ENCODE peak calls at places on chromosomes 5 and 9, in five cellular contexts. One of them, this sample, is unnamed. For H3K4me1, the result is how much of the 10 kb centered on the place peaks cover.

GRCh38 chr5:141969783-141970741 is 1.2 kb downstream of the RNF14 start:
- DNase-seq in kidney: no peak
- DNase-seq in CD8-positive, alpha-beta T cell: no peak
- DNase-seq in heart right ventricle: no peak
- DNase-seq in neural progenitor cell: no peak
- DNase-seq in this sample: no peak

GRCh38 chr5:127907907-127908306 is 175.7 kb upstream of the SLC12A2 start:
- DNase-seq in kidney: no peak
- DNase-seq in CD8-positive, alpha-beta T cell: no peak
- DNase-seq in heart right ventricle: no peak
- DNase-seq in neural progenitor cell: no peak
- DNase-seq in this sample: no peak

GRCh38 chr9:34346873-34347799 is 17.8 kb downstream of the NUDT2 start:
- DNase-seq in kidney: no peak
- DNase-seq in CD8-positive, alpha-beta T cell: no peak
- DNase-seq in heart right ventricle: no peak
- DNase-seq in neural progenitor cell: peak
- DNase-seq in this sample: no peak

GRCh38 chr5:176415240-176416122 is 858 bp downstream of the CLTB start:
- DNase-seq in kidney: no peak
- DNase-seq in CD8-positive, alpha-beta T cell: peak
- DNase-seq in heart right ventricle: no peak
- DNase-seq in neural progenitor cell: peak
- DNase-seq in this sample: no peak

GRCh38 chr9:133351908-133352634 is 4.1 kb downstream of the RPL7A start:
- DNase-seq in kidney: peak
- DNase-seq in CD8-positive, alpha-beta T cell: peak
- DNase-seq in heart right ventricle: no peak
- DNase-seq in neural progenitor cell: peak
- DNase-seq in this sample: no peak

GRCh38 chr5:55900776-55901175 is 49.6 kb downstream of the IL31RA start:
- DNase-seq in kidney: no peak
- DNase-seq in CD8-positive, alpha-beta T cell: no peak
- DNase-seq in heart right ventricle: no peak
- DNase-seq in neural progenitor cell: no peak
- DNase-seq in this sample: no peak

GRCh38 chr5:23385036-23385435 is 122.4 kb upstream of the PRDM9 start:
- DNase-seq in kidney: no peak
- DNase-seq in CD8-positive, alpha-beta T cell: no peak
- DNase-seq in heart right ventricle: no peak
- DNase-seq in neural progenitor cell: no peak
- DNase-seq in this sample: no peak

GRCh38 chr5:109946610-109947009 is 256.9 kb downstream of the MAN2A1 start:
- DNase-seq in kidney: no peak
- DNase-seq in CD8-positive, alpha-beta T cell: no peak
- DNase-seq in heart right ventricle: no peak
- DNase-seq in neural progenitor cell: no peak
- DNase-seq in this sample: no peak

GRCh38 chr9:134776080-134776796 is 104.4 kb upstream of the FCN2 start:
- DNase-seq in kidney: no peak
- DNase-seq in CD8-positive, alpha-beta T cell: no peak
- DNase-seq in heart right ventricle: no peak
- DNase-seq in neural progenitor cell: no peak
- DNase-seq in this sample: no peak

GRCh38 chr9:78821126-78821822 is 524.3 kb downstream of the PSAT1 start:
- DNase-seq in kidney: no peak
- DNase-seq in CD8-positive, alpha-beta T cell: no peak
- DNase-seq in heart right ventricle: no peak
- DNase-seq in neural progenitor cell: peak
- DNase-seq in this sample: no peak

DNA sequence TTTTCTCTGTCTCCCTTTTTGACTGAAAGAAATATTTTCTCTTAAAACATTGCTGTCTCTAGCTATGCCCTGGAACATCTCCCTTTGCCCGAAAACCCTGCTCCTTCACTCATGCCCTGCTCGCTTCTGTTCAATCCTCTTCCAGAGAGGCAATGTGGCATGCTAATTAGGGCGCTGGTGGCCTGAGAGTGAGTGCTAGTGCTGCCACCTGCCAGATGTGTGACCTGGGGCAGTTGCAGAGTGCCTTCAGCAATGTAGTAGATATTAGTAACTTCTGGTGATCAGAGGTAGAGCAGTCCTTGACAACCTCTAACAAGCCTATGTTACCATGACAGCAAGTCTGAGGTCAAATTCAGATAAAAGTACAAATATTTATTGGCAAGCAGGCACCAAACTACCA is 119.5 kb upstream of the OSMR start:
- DNase-seq in kidney: no peak
- DNase-seq in CD8-positive, alpha-beta T cell: no peak
- DNase-seq in heart right ventricle: no peak
- DNase-seq in neural progenitor cell: no peak
- DNase-seq in this sample: no peak
- H3K4me1 ChIP-seq in kidney: under half
- H3K4me1 ChIP-seq in CD8-positive, alpha-beta T cell: under half
- H3K4me1 ChIP-seq in heart right ventricle: under half
- H3K4me1 ChIP-seq in neural progenitor cell: under half
- H3K4me1 ChIP-seq in this sample: under half

GRCh38 chr9:121201738-121202533 is at the start of gene RAB14:
- DNase-seq in kidney: peak
- DNase-seq in CD8-positive, alpha-beta T cell: peak
- DNase-seq in heart right ventricle: peak
- DNase-seq in neural progenitor cell: peak
- DNase-seq in this sample: peak
- H3K4me1 ChIP-seq in kidney: under half
- H3K4me1 ChIP-seq in CD8-positive, alpha-beta T cell: under half
- H3K4me1 ChIP-seq in heart right ventricle: under half
- H3K4me1 ChIP-seq in neural progenitor cell: under half
- H3K4me1 ChIP-seq in this sample: under half

GRCh38 chr5:147735621-147736125 is 46.9 kb downstream of the JAKMIP2 start:
- DNase-seq in kidney: no peak
- DNase-seq in CD8-positive, alpha-beta T cell: no peak
- DNase-seq in heart right ventricle: no peak
- DNase-seq in neural progenitor cell: no peak
- DNase-seq in this sample: no peak
- H3K4me1 ChIP-seq in kidney: under half
- H3K4me1 ChIP-seq in CD8-positive, alpha-beta T cell: under half
- H3K4me1 ChIP-seq in heart right ventricle: under half
- H3K4me1 ChIP-seq in neural progenitor cell: under half
- H3K4me1 ChIP-seq in this sample: under half

DNA sequence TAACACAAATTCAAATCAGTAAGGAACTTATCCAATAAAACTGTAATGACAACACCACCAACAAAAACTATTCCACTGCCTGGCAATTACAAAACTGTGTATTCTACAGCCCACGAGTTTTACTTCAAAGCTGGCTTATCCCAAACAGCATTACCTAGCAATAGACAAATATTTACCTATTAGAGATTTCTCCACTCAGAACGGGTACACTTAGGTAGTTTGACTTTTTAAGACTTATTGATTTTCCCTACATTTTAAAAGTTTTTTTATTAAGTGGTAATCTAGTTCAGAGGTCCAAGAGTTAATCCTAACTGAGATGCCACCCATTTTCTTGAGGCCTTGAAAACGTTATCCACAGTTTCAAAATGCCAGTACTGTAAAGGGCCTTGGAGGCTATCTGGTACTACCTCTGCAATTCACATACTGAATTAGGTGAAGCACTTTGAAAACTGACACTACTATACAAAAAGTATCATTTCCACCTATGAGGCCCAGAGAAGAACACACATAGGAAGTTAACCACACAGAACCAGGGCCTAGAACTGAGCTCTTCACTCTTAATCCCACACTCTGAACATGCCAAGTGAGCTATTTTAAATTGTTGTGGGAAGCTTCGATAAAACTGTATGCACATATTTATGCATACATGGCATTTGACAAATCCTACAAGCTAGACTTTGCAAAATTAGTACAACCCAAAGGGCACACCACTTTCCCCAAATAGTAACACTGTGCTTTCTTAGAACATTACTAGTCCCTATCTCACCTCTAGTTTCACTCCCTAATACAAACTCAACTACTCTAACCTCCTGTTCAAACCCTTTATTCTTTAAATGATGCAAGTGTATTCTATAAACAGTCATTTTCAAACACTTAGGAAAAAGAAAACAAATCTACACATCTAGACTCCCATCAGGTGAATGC is 2.1 kb downstream of the NADK2 start:
- DNase-seq in kidney: no peak
- DNase-seq in CD8-positive, alpha-beta T cell: no peak
- DNase-seq in heart right ventricle: no peak
- DNase-seq in neural progenitor cell: no peak
- DNase-seq in this sample: no peak
- H3K4me1 ChIP-seq in kidney: under half
- H3K4me1 ChIP-seq in CD8-positive, alpha-beta T cell: under half
- H3K4me1 ChIP-seq in heart right ventricle: under half
- H3K4me1 ChIP-seq in neural progenitor cell: under half
- H3K4me1 ChIP-seq in this sample: under half

GRCh38 chr5:139272471-139273321 is 20.8 kb upstream of the MATR3 start:
- DNase-seq in kidney: no peak
- DNase-seq in CD8-positive, alpha-beta T cell: peak
- DNase-seq in heart right ventricle: no peak
- DNase-seq in neural progenitor cell: no peak
- DNase-seq in this sample: no peak
- H3K4me1 ChIP-seq in kidney: under half
- H3K4me1 ChIP-seq in CD8-positive, alpha-beta T cell: under half
- H3K4me1 ChIP-seq in heart right ventricle: half or more
- H3K4me1 ChIP-seq in neural progenitor cell: under half
- H3K4me1 ChIP-seq in this sample: half or more

GRCh38 chr5:123358751-123359150 is 64.5 kb downstream of the CEP120 start:
- DNase-seq in kidney: no peak
- DNase-seq in CD8-positive, alpha-beta T cell: no peak
- DNase-seq in heart right ventricle: no peak
- DNase-seq in neural progenitor cell: no peak
- DNase-seq in this sample: no peak
- H3K4me1 ChIP-seq in kidney: under half
- H3K4me1 ChIP-seq in CD8-positive, alpha-beta T cell: under half
- H3K4me1 ChIP-seq in heart right ventricle: under half
- H3K4me1 ChIP-seq in neural progenitor cell: under half
- H3K4me1 ChIP-seq in this sample: under half

DNA sequence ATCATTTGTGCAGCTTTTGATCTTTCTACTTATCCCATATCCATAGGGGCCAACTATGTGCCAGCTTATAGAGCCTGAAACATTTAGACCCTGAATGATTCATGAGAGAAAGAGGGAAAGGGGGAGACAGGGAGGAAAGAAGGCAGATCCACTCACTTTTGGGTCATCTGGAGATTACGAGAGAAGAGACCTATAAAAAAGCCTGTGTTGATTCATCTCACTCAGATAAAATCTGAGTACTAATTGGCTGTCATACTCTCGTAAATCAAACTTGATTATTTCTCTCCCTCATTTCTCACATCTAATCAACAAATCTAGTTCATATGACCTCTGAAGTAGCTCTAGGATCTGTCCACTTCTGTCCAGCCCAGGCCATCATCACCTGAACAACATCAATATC is 137.1 kb downstream of the ARL15 start:
- DNase-seq in kidney: no peak
- DNase-seq in CD8-positive, alpha-beta T cell: no peak
- DNase-seq in heart right ventricle: no peak
- DNase-seq in neural progenitor cell: no peak
- DNase-seq in this sample: no peak
- H3K4me1 ChIP-seq in kidney: under half
- H3K4me1 ChIP-seq in CD8-positive, alpha-beta T cell: under half
- H3K4me1 ChIP-seq in heart right ventricle: under half
- H3K4me1 ChIP-seq in neural progenitor cell: under half
- H3K4me1 ChIP-seq in this sample: under half

This sample was measured in tibial nerve.